ENCODE peak calls at places on chromosomes 11 and 22, in five cellular contexts. One of them, this sample, is unnamed.

GRCh38 chr11:65524010-65524746 is 705 bp upstream of the SCYL1 start:
- DNase-seq in activated effector memory CD4-positive, alpha-beta T cell treated with Interleukin-2 at 50 U/mL for 16 hours: no peak
- DNase-seq in activated gamma-delta T cell treated with Interleukin-2 at 50 U/mL for 16 hours: no peak
- DNase-seq in stimulated activated CD8-positive, alpha-beta memory T cell treated with anti-CD3 and anti-CD28 coated beads, Interleukin-15, amount 100 ng/mL, for 4 hours: no peak
- DNase-seq in COLO829: no peak
- DNase-seq in this sample: peak; percentile 49

GRCh38 chr22:20055144-20055543 is 24.9 kb upstream of the DGCR8 start:
- DNase-seq in stimulated activated CD8-positive, alpha-beta memory T cell treated with anti-CD3 and anti-CD28 coated beads, Interleukin-15, amount 100 ng/mL, for 4 hours: no peak
- DNase-seq in COLO829: no peak
- DNase-seq in activated gamma-delta T cell treated with Interleukin-2 at 50 U/mL for 16 hours: no peak
- DNase-seq in activated effector memory CD4-positive, alpha-beta T cell treated with Interleukin-2 at 50 U/mL for 16 hours: no peak
- DNase-seq in this sample: no peak

GRCh38 chr11:66851251-66851620 is 5.6 kb upstream of the LRFN4 start:
- DNase-seq in COLO829: no peak
- DNase-seq in stimulated activated CD8-positive, alpha-beta memory T cell treated with anti-CD3 and anti-CD28 coated beads, Interleukin-15, amount 100 ng/mL, for 4 hours: no peak
- DNase-seq in activated gamma-delta T cell treated with Interleukin-2 at 50 U/mL for 16 hours: no peak
- DNase-seq in activated effector memory CD4-positive, alpha-beta T cell treated with Interleukin-2 at 50 U/mL for 16 hours: no peak
- DNase-seq in this sample: no peak

GRCh38 chr22:29342577-29343312 is 27.2 kb upstream of the RASL10A start:
- DNase-seq in stimulated activated CD8-positive, alpha-beta memory T cell treated with anti-CD3 and anti-CD28 coated beads, Interleukin-15, amount 100 ng/mL, for 4 hours: no peak
- DNase-seq in activated effector memory CD4-positive, alpha-beta T cell treated with Interleukin-2 at 50 U/mL for 16 hours: no peak
- DNase-seq in activated gamma-delta T cell treated with Interleukin-2 at 50 U/mL for 16 hours: no peak
- DNase-seq in COLO829: no peak
- DNase-seq in this sample: no peak

GRCh38 chr11:63613517-63614135 is 607 bp downstream of the PLAAT3 start:
- DNase-seq in activated gamma-delta T cell treated with Interleukin-2 at 50 U/mL for 16 hours: peak; percentile 47
- DNase-seq in activated effector memory CD4-positive, alpha-beta T cell treated with Interleukin-2 at 50 U/mL for 16 hours: peak; percentile 18
- DNase-seq in COLO829: no peak
- DNase-seq in stimulated activated CD8-positive, alpha-beta memory T cell treated with anti-CD3 and anti-CD28 coated beads, Interleukin-15, amount 100 ng/mL, for 4 hours: peak; percentile 2
- DNase-seq in this sample: peak; percentile 76

GRCh38 chr22:36208162-36208765 is 6.7 kb upstream of the APOL4 start:
- DNase-seq in activated effector memory CD4-positive, alpha-beta T cell treated with Interleukin-2 at 50 U/mL for 16 hours: no peak
- DNase-seq in COLO829: no peak
- DNase-seq in activated gamma-delta T cell treated with Interleukin-2 at 50 U/mL for 16 hours: no peak
- DNase-seq in stimulated activated CD8-positive, alpha-beta memory T cell treated with anti-CD3 and anti-CD28 coated beads, Interleukin-15, amount 100 ng/mL, for 4 hours: no peak
- DNase-seq in this sample: no peak

GRCh38 chr22:39175127-39176066 is 22.9 kb upstream of the CBX7 start:
- DNase-seq in COLO829: no peak
- DNase-seq in stimulated activated CD8-positive, alpha-beta memory T cell treated with anti-CD3 and anti-CD28 coated beads, Interleukin-15, amount 100 ng/mL, for 4 hours: no peak
- DNase-seq in activated effector memory CD4-positive, alpha-beta T cell treated with Interleukin-2 at 50 U/mL for 16 hours: no peak
- DNase-seq in activated gamma-delta T cell treated with Interleukin-2 at 50 U/mL for 16 hours: no peak
- DNase-seq in this sample: peak; percentile 65

GRCh38 chr11:9758676-9759518 is 95.0 kb downstream of the SWAP70 start:
- DNase-seq in stimulated activated CD8-positive, alpha-beta memory T cell treated with anti-CD3 and anti-CD28 coated beads, Interleukin-15, amount 100 ng/mL, for 4 hours: peak; percentile 35
- DNase-seq in activated effector memory CD4-positive, alpha-beta T cell treated with Interleukin-2 at 50 U/mL for 16 hours: peak; percentile 34
- DNase-seq in activated gamma-delta T cell treated with Interleukin-2 at 50 U/mL for 16 hours: peak; percentile 29
- DNase-seq in COLO829: peak; percentile 64
- DNase-seq in this sample: peak; percentile 91

GRCh38 chr22:32623943-32624342 is 149.3 kb downstream of the FBXO7 start:
- DNase-seq in activated gamma-delta T cell treated with Interleukin-2 at 50 U/mL for 16 hours: no peak
- DNase-seq in stimulated activated CD8-positive, alpha-beta memory T cell treated with anti-CD3 and anti-CD28 coated beads, Interleukin-15, amount 100 ng/mL, for 4 hours: no peak
- DNase-seq in activated effector memory CD4-positive, alpha-beta T cell treated with Interleukin-2 at 50 U/mL for 16 hours: no peak
- DNase-seq in COLO829: no peak
- DNase-seq in this sample: no peak